ENCODE peak calls at places on chromosomes 6 and 20, in seven cellular contexts. One of them, this sample, is unnamed.

GRCh38 chr20:62923669-62924566 is 2.4 kb downstream of the DIDO1 start:
- DNase-seq in effector CD4-positive, alpha-beta T cell: no peak
- DNase-seq in small intestine: peak
- DNase-seq in pancreas: no peak
- DNase-seq in WTC11: no peak
- DNase-seq in GM12878: no peak
- DNase-seq in occipital lobe: no peak
- DNase-seq in this sample: no peak

GRCh38 chr6:72783667-72784066 is 161.8 kb downstream of the KCNQ5 start:
- DNase-seq in occipital lobe: peak
- DNase-seq in small intestine: no peak
- DNase-seq in GM12878: no peak
- DNase-seq in pancreas: no peak
- DNase-seq in WTC11: no peak
- DNase-seq in effector CD4-positive, alpha-beta T cell: no peak
- DNase-seq in this sample: no peak

GRCh38 chr20:11912664-11913415 is 4.9 kb upstream of the BTBD3 start:
- DNase-seq in pancreas: no peak
- DNase-seq in occipital lobe: no peak
- DNase-seq in small intestine: no peak
- DNase-seq in WTC11: no peak
- DNase-seq in effector CD4-positive, alpha-beta T cell: no peak
- DNase-seq in GM12878: no peak
- DNase-seq in this sample: no peak

GRCh38 chr6:35294308-35294945 is 3.2 kb upstream of the DEF6 start:
- DNase-seq in pancreas: no peak
- DNase-seq in small intestine: peak
- DNase-seq in occipital lobe: no peak
- DNase-seq in WTC11: peak
- DNase-seq in effector CD4-positive, alpha-beta T cell: peak
- DNase-seq in GM12878: no peak
- DNase-seq in this sample: peak

GRCh38 chr6:106097368-106098231 is 11.5 kb downstream of the PRDM1 start:
- DNase-seq in occipital lobe: no peak
- DNase-seq in WTC11: no peak
- DNase-seq in pancreas: no peak
- DNase-seq in small intestine: peak
- DNase-seq in effector CD4-positive, alpha-beta T cell: peak
- DNase-seq in GM12878: peak
- DNase-seq in this sample: peak

GRCh38 chr20:4544765-4545164 is 176.9 kb upstream of the PRND start:
- DNase-seq in GM12878: no peak
- DNase-seq in occipital lobe: no peak
- DNase-seq in effector CD4-positive, alpha-beta T cell: no peak
- DNase-seq in small intestine: no peak
- DNase-seq in pancreas: no peak
- DNase-seq in WTC11: no peak
- DNase-seq in this sample: no peak

GRCh38 chr6:20182926-20183521 is 29.2 kb downstream of the MBOAT1 start:
- DNase-seq in effector CD4-positive, alpha-beta T cell: no peak
- DNase-seq in GM12878: no peak
- DNase-seq in WTC11: no peak
- DNase-seq in pancreas: peak
- DNase-seq in occipital lobe: no peak
- DNase-seq in small intestine: peak
- DNase-seq in this sample: peak

GRCh38 chr6:159089443-159089842 is 44.7 kb upstream of the TAGAP start:
- DNase-seq in GM12878: no peak
- DNase-seq in WTC11: no peak
- DNase-seq in pancreas: no peak
- DNase-seq in effector CD4-positive, alpha-beta T cell: no peak
- DNase-seq in occipital lobe: no peak
- DNase-seq in small intestine: no peak
- DNase-seq in this sample: no peak

GRCh38 chr20:58140787-58141396 is 87.6 kb downstream of the ANKRD60 start:
- DNase-seq in pancreas: no peak
- DNase-seq in occipital lobe: no peak
- DNase-seq in GM12878: no peak
- DNase-seq in small intestine: no peak
- DNase-seq in WTC11: no peak
- DNase-seq in effector CD4-positive, alpha-beta T cell: no peak
- DNase-seq in this sample: no peak

GRCh38 chr6:168865-169455 is 123.3 kb upstream of the DUSP22 start:
- DNase-seq in WTC11: no peak
- DNase-seq in pancreas: no peak
- DNase-seq in small intestine: peak
- DNase-seq in effector CD4-positive, alpha-beta T cell: no peak
- DNase-seq in occipital lobe: no peak
- DNase-seq in GM12878: no peak
- DNase-seq in this sample: no peak

This sample was measured in transverse colon.